ENCODE peak calls at places on chromosomes 16 and 17, in four cellular contexts. I is upper lobe of left lung, D is T-helper 9 cell, N is OCI-M1. S is an unnamed sample.

GRCh38 chr17:64174686-64175456 is 44.9 kb upstream of the ERN1 start:
- DNase-seq in I (peak; percentile 74), D (no peak), N (no peak), S (no peak)

GRCh38 chr16:67150833-67151396 is at the start of gene B3GNT9:
- DNase-seq in I (peak; percentile 76), D (no peak), N (peak; percentile 44), S (no peak)

GRCh38 chr17:57215317-57215716 is 41.0 kb upstream of the MSI2 start:
- DNase-seq in I (no peak), D (no peak), N (no peak), S (no peak)

GRCh38 chr16:1298406-1298805 is 11.0 kb upstream of the UBE2I start:
- DNase-seq in I (no peak), D (no peak), N (no peak), S (no peak)

GRCh38 chr16:67181346-67181745 is 2.4 kb downstream of the MATCAP1 start:
- DNase-seq in I (no peak), D (no peak), N (no peak), S (no peak)

GRCh38 chr17:2853722-2854580 is 57.7 kb downstream of the RAP1GAP2 start:
- DNase-seq in I (peak; percentile 26), D (no peak), N (no peak), S (peak; percentile 7)

GRCh38 chr16:3606441-3606840 is 5.0 kb downstream of the SLX4 start:
- DNase-seq in I (no peak), D (no peak), N (no peak), S (no peak)

GRCh38 chr16:81008151-81008789 is 1.3 kb downstream of the CENPN start:
- DNase-seq in I (no peak), D (no peak), N (no peak), S (no peak)

GRCh38 chr17:39816272-39816671 is 47.8 kb downstream of the IKZF3 start:
- DNase-seq in I (no peak), D (no peak), N (no peak), S (no peak)

GRCh38 chr16:13438064-13438463 is 481.9 kb upstream of the ERCC4 start:
- DNase-seq in I (no peak), D (no peak), N (no peak), S (no peak)

GRCh38 chr16:3259097-3259496 is 2.7 kb upstream of the MEFV start:
- DNase-seq in I (peak; percentile 81), D (no peak), N (peak; percentile 21), S (no peak)

GRCh38 chr17:4944554-4945175 is 3.7 kb downstream of the PFN1 start:
- DNase-seq in I (no peak), D (no peak), N (no peak), S (no peak)

GRCh38 chr17:28204751-28205150 is 114.2 kb upstream of the TMEM97 start:
- DNase-seq in I (no peak), D (no peak), N (no peak), S (no peak)

GRCh38 chr17:80790021-80790765 is 201.4 kb upstream of the CHMP6 start:
- DNase-seq in I (no peak), D (no peak), N (no peak), S (no peak)

GRCh38 chr17:27603870-27604794 is 26.9 kb upstream of the LGALS9 start:
- DNase-seq in I (no peak), D (no peak), N (no peak), S (no peak)

GRCh38 chr17:19248923-19249574 is 11.9 kb downstream of the EPN2 start:
- DNase-seq in I (peak; percentile 45), D (no peak), N (no peak), S (no peak)

GRCh38 chr16:12661656-12662172 is 142.0 kb downstream of the CPPED1 start:
- DNase-seq in I (no peak), D (no peak), N (peak; percentile 47), S (no peak)

GRCh38 chr17:19501219-19501618 is 32.4 kb upstream of the SLC47A1 start:
- DNase-seq in I (no peak), D (no peak), N (no peak), S (no peak)

GRCh38 chr16:46427340-46428107 is 193.7 kb downstream of the SHCBP1 start:
- DNase-seq in I (no peak), D (no peak), N (no peak), S (no peak)